ENCODE peak calls at places on chromosomes 7 and 10, in four cellular contexts. One of them, this sample, is unnamed.
A peak's percentile ranks its signal among the peaks of the same experiment; 100 is the strongest.

GRCh38 chr10:80464557-80465466 is 10.7 kb downstream of the TSPAN14 start:
- DNase-seq in stimulated activated CD8-positive, alpha-beta memory T cell treated with anti-CD3 and anti-CD28 coated beads, Interleukin-15, amount 100 ng/mL, for 4 hours: no peak
- DNase-seq in globus pallidus: peak; percentile 77
- DNase-seq in GM12865: no peak
- DNase-seq in this sample: peak; percentile 47

GRCh38 chr10:102626026-102626686 is 18.1 kb upstream of the TRIM8 start:
- DNase-seq in stimulated activated CD8-positive, alpha-beta memory T cell treated with anti-CD3 and anti-CD28 coated beads, Interleukin-15, amount 100 ng/mL, for 4 hours: no peak
- DNase-seq in globus pallidus: no peak
- DNase-seq in GM12865: no peak
- DNase-seq in this sample: peak; percentile 44

GRCh38 chr7:19235680-19236079 is 90.5 kb upstream of the FERD3L start:
- DNase-seq in stimulated activated CD8-positive, alpha-beta memory T cell treated with anti-CD3 and anti-CD28 coated beads, Interleukin-15, amount 100 ng/mL, for 4 hours: no peak
- DNase-seq in globus pallidus: no peak
- DNase-seq in GM12865: no peak
- DNase-seq in this sample: no peak

GRCh38 chr10:8444630-8445029 is 390.1 kb downstream of the GATA3 start:
- DNase-seq in stimulated activated CD8-positive, alpha-beta memory T cell treated with anti-CD3 and anti-CD28 coated beads, Interleukin-15, amount 100 ng/mL, for 4 hours: peak; percentile 13
- DNase-seq in globus pallidus: no peak
- DNase-seq in GM12865: no peak
- DNase-seq in this sample: peak; percentile 1

GRCh38 chr7:121872831-121873764 is at the start of gene PTPRZ1:
- DNase-seq in stimulated activated CD8-positive, alpha-beta memory T cell treated with anti-CD3 and anti-CD28 coated beads, Interleukin-15, amount 100 ng/mL, for 4 hours: no peak
- DNase-seq in globus pallidus: peak; percentile 25
- DNase-seq in GM12865: peak; percentile 7
- DNase-seq in this sample: no peak

GRCh38 chr10:23777153-23777552 is 338.3 kb downstream of the OTUD1 start:
- DNase-seq in stimulated activated CD8-positive, alpha-beta memory T cell treated with anti-CD3 and anti-CD28 coated beads, Interleukin-15, amount 100 ng/mL, for 4 hours: no peak
- DNase-seq in globus pallidus: no peak
- DNase-seq in GM12865: no peak
- DNase-seq in this sample: no peak

GRCh38 chr7:36116347-36117200 is 36.5 kb upstream of the EEPD1 start:
- DNase-seq in stimulated activated CD8-positive, alpha-beta memory T cell treated with anti-CD3 and anti-CD28 coated beads, Interleukin-15, amount 100 ng/mL, for 4 hours: no peak
- DNase-seq in globus pallidus: no peak
- DNase-seq in GM12865: no peak
- DNase-seq in this sample: no peak

GRCh38 chr7:16586081-16586874 is 59.3 kb downstream of the ANKMY2 start:
- DNase-seq in stimulated activated CD8-positive, alpha-beta memory T cell treated with anti-CD3 and anti-CD28 coated beads, Interleukin-15, amount 100 ng/mL, for 4 hours: no peak
- DNase-seq in globus pallidus: no peak
- DNase-seq in GM12865: no peak
- DNase-seq in this sample: peak; percentile 82

GRCh38 chr10:130169136-130169888 is 33.1 kb downstream of the GLRX3 start:
- DNase-seq in stimulated activated CD8-positive, alpha-beta memory T cell treated with anti-CD3 and anti-CD28 coated beads, Interleukin-15, amount 100 ng/mL, for 4 hours: no peak
- DNase-seq in globus pallidus: no peak
- DNase-seq in GM12865: no peak
- DNase-seq in this sample: no peak

GRCh38 chr10:97949462-97949861 is 81.0 kb downstream of the CRTAC1 start:
- DNase-seq in stimulated activated CD8-positive, alpha-beta memory T cell treated with anti-CD3 and anti-CD28 coated beads, Interleukin-15, amount 100 ng/mL, for 4 hours: no peak
- DNase-seq in globus pallidus: no peak
- DNase-seq in GM12865: no peak
- DNase-seq in this sample: no peak

GRCh38 chr10:88755753-88756152 is 4.1 kb upstream of the LIPN start:
- DNase-seq in stimulated activated CD8-positive, alpha-beta memory T cell treated with anti-CD3 and anti-CD28 coated beads, Interleukin-15, amount 100 ng/mL, for 4 hours: no peak
- DNase-seq in globus pallidus: no peak
- DNase-seq in GM12865: peak; percentile 47
- DNase-seq in this sample: no peak

GRCh38 chr10:124259139-124259825 is 159.4 kb downstream of the OAT start:
- DNase-seq in stimulated activated CD8-positive, alpha-beta memory T cell treated with anti-CD3 and anti-CD28 coated beads, Interleukin-15, amount 100 ng/mL, for 4 hours: no peak
- DNase-seq in globus pallidus: no peak
- DNase-seq in GM12865: peak; percentile 44
- DNase-seq in this sample: peak; percentile 73

GRCh38 chr7:108824840-108825540 is 255.3 kb downstream of the DNAJB9 start:
- DNase-seq in stimulated activated CD8-positive, alpha-beta memory T cell treated with anti-CD3 and anti-CD28 coated beads, Interleukin-15, amount 100 ng/mL, for 4 hours: no peak
- DNase-seq in globus pallidus: no peak
- DNase-seq in GM12865: no peak
- DNase-seq in this sample: no peak

GRCh38 chr7:151062399-151063211 is 3.2 kb downstream of the SLC4A2 start:
- DNase-seq in stimulated activated CD8-positive, alpha-beta memory T cell treated with anti-CD3 and anti-CD28 coated beads, Interleukin-15, amount 100 ng/mL, for 4 hours: no peak
- DNase-seq in globus pallidus: no peak
- DNase-seq in GM12865: no peak
- DNase-seq in this sample: no peak

GRCh38 chr7:107538001-107538400 is 25.7 kb downstream of the COG5 start:
- DNase-seq in stimulated activated CD8-positive, alpha-beta memory T cell treated with anti-CD3 and anti-CD28 coated beads, Interleukin-15, amount 100 ng/mL, for 4 hours: no peak
- DNase-seq in globus pallidus: no peak
- DNase-seq in GM12865: no peak
- DNase-seq in this sample: no peak

GRCh38 chr7:2864999-2865670 is 21.0 kb upstream of the GNA12 start:
- DNase-seq in stimulated activated CD8-positive, alpha-beta memory T cell treated with anti-CD3 and anti-CD28 coated beads, Interleukin-15, amount 100 ng/mL, for 4 hours: peak; percentile 37
- DNase-seq in globus pallidus: peak; percentile 54
- DNase-seq in GM12865: peak; percentile 86
- DNase-seq in this sample: peak; percentile 85

GRCh38 chr10:3365630-3366029 is 193.0 kb upstream of the PITRM1 start:
- DNase-seq in stimulated activated CD8-positive, alpha-beta memory T cell treated with anti-CD3 and anti-CD28 coated beads, Interleukin-15, amount 100 ng/mL, for 4 hours: no peak
- DNase-seq in globus pallidus: no peak
- DNase-seq in GM12865: no peak
- DNase-seq in this sample: no peak

GRCh38 chr10:114471906-114472873 is 67.9 kb upstream of the AFAP1L2 start:
- DNase-seq in stimulated activated CD8-positive, alpha-beta memory T cell treated with anti-CD3 and anti-CD28 coated beads, Interleukin-15, amount 100 ng/mL, for 4 hours: no peak
- DNase-seq in globus pallidus: no peak
- DNase-seq in GM12865: no peak
- DNase-seq in this sample: no peak